ENCODE peak calls at places on chromosomes 13 and 19, in eight cellular contexts. One of them, this sample, is unnamed.
A peak's percentile ranks its signal among the peaks of the same experiment; 100 is the strongest.

GRCh38 chr13:91406619-91407018 is 8.2 kb downstream of the GPC5 start:
- DNase-seq in CD8-positive, alpha-beta T cell: no peak
- DNase-seq in cardiac fibroblast: peak; percentile 65
- DNase-seq in GM12865: peak; percentile 71
- DNase-seq in K562: peak; percentile 93
- DNase-seq in AG09319: no peak
- DNase-seq in fibroblast of lung: peak; percentile 33
- DNase-seq in tibial artery: no peak
- DNase-seq in this sample: no peak

GRCh38 chr19:19997656-19998268 is 41.5 kb downstream of the ZNF682 start:
- DNase-seq in CD8-positive, alpha-beta T cell: peak; percentile 10
- DNase-seq in cardiac fibroblast: peak; percentile 6
- DNase-seq in GM12865: peak; percentile 2
- DNase-seq in K562: peak; percentile 12
- DNase-seq in AG09319: no peak
- DNase-seq in fibroblast of lung: no peak
- DNase-seq in tibial artery: no peak
- DNase-seq in this sample: no peak

GRCh38 chr19:39307822-39308530 is 11.8 kb downstream of the IFNL1 start:
- DNase-seq in CD8-positive, alpha-beta T cell: no peak
- DNase-seq in cardiac fibroblast: no peak
- DNase-seq in GM12865: no peak
- DNase-seq in K562: no peak
- DNase-seq in AG09319: no peak
- DNase-seq in fibroblast of lung: no peak
- DNase-seq in tibial artery: peak; percentile 56
- DNase-seq in this sample: no peak

GRCh38 chr13:21834511-21834910 is 163.6 kb downstream of the FGF9 start:
- DNase-seq in CD8-positive, alpha-beta T cell: no peak
- DNase-seq in cardiac fibroblast: no peak
- DNase-seq in GM12865: no peak
- DNase-seq in K562: no peak
- DNase-seq in AG09319: no peak
- DNase-seq in fibroblast of lung: no peak
- DNase-seq in tibial artery: no peak
- DNase-seq in this sample: no peak

GRCh38 chr19:18568367-18568766 is 3.3 kb upstream of the UBA52 start:
- DNase-seq in CD8-positive, alpha-beta T cell: no peak
- DNase-seq in cardiac fibroblast: no peak
- DNase-seq in GM12865: no peak
- DNase-seq in K562: no peak
- DNase-seq in AG09319: no peak
- DNase-seq in fibroblast of lung: no peak
- DNase-seq in tibial artery: no peak
- DNase-seq in this sample: no peak

GRCh38 chr13:93420887-93421286 is 194.3 kb downstream of the GPC6 start:
- DNase-seq in CD8-positive, alpha-beta T cell: no peak
- DNase-seq in cardiac fibroblast: no peak
- DNase-seq in GM12865: no peak
- DNase-seq in K562: no peak
- DNase-seq in AG09319: no peak
- DNase-seq in fibroblast of lung: no peak
- DNase-seq in tibial artery: no peak
- DNase-seq in this sample: no peak

GRCh38 chr13:46926856-46927625 is 30.2 kb upstream of the HTR2A start:
- DNase-seq in CD8-positive, alpha-beta T cell: no peak
- DNase-seq in cardiac fibroblast: peak; percentile 16
- DNase-seq in GM12865: no peak
- DNase-seq in K562: no peak
- DNase-seq in AG09319: no peak
- DNase-seq in fibroblast of lung: peak; percentile 29
- DNase-seq in tibial artery: no peak
- DNase-seq in this sample: no peak

GRCh38 chr13:41563501-41564001 is 106.2 kb downstream of the RGCC start:
- DNase-seq in CD8-positive, alpha-beta T cell: no peak
- DNase-seq in cardiac fibroblast: peak; percentile 76
- DNase-seq in GM12865: no peak
- DNase-seq in K562: no peak
- DNase-seq in AG09319: peak; percentile 57
- DNase-seq in fibroblast of lung: peak; percentile 91
- DNase-seq in tibial artery: no peak
- DNase-seq in this sample: no peak

GRCh38 chr19:3576696-3577443 is 4.1 kb downstream of the HMG20B start:
- DNase-seq in CD8-positive, alpha-beta T cell: no peak
- DNase-seq in cardiac fibroblast: peak; percentile 64
- DNase-seq in GM12865: no peak
- DNase-seq in K562: peak; percentile 67
- DNase-seq in AG09319: no peak
- DNase-seq in fibroblast of lung: peak; percentile 71
- DNase-seq in tibial artery: peak; percentile 82
- DNase-seq in this sample: no peak

GRCh38 chr13:79684426-79684825 is 203.5 kb downstream of the NDFIP2 start:
- DNase-seq in CD8-positive, alpha-beta T cell: no peak
- DNase-seq in cardiac fibroblast: no peak
- DNase-seq in GM12865: no peak
- DNase-seq in K562: no peak
- DNase-seq in AG09319: no peak
- DNase-seq in fibroblast of lung: peak; percentile 27
- DNase-seq in tibial artery: no peak
- DNase-seq in this sample: no peak

GRCh38 chr19:2491130-2491801 is 15.3 kb downstream of the GADD45B start:
- DNase-seq in CD8-positive, alpha-beta T cell: no peak
- DNase-seq in cardiac fibroblast: peak; percentile 97
- DNase-seq in GM12865: peak; percentile 51
- DNase-seq in K562: no peak
- DNase-seq in AG09319: no peak
- DNase-seq in fibroblast of lung: peak; percentile 92
- DNase-seq in tibial artery: no peak
- DNase-seq in this sample: no peak

GRCh38 chr19:54532528-54532927 is 29.9 kb downstream of the LAIR2 start:
- DNase-seq in CD8-positive, alpha-beta T cell: no peak
- DNase-seq in cardiac fibroblast: no peak
- DNase-seq in GM12865: peak; percentile 88
- DNase-seq in K562: no peak
- DNase-seq in AG09319: no peak
- DNase-seq in fibroblast of lung: no peak
- DNase-seq in tibial artery: no peak
- DNase-seq in this sample: no peak

GRCh38 chr19:42283248-42284065 is 14.4 kb downstream of the CIC start:
- DNase-seq in CD8-positive, alpha-beta T cell: peak; percentile 95
- DNase-seq in cardiac fibroblast: peak; percentile 90
- DNase-seq in GM12865: peak; percentile 96
- DNase-seq in K562: peak; percentile 98
- DNase-seq in AG09319: peak; percentile 81
- DNase-seq in fibroblast of lung: peak; percentile 90
- DNase-seq in tibial artery: peak; percentile 99
- DNase-seq in this sample: peak; percentile 97

GRCh38 chr19:42568006-42568405 is 26.7 kb downstream of the CEACAM8 start:
- DNase-seq in CD8-positive, alpha-beta T cell: no peak
- DNase-seq in cardiac fibroblast: no peak
- DNase-seq in GM12865: no peak
- DNase-seq in K562: no peak
- DNase-seq in AG09319: no peak
- DNase-seq in fibroblast of lung: no peak
- DNase-seq in tibial artery: no peak
- DNase-seq in this sample: no peak

GRCh38 chr13:53191091-53191490 is 162.5 kb downstream of the OLFM4 start:
- DNase-seq in CD8-positive, alpha-beta T cell: no peak
- DNase-seq in cardiac fibroblast: peak; percentile 20
- DNase-seq in GM12865: no peak
- DNase-seq in K562: no peak
- DNase-seq in AG09319: no peak
- DNase-seq in fibroblast of lung: peak; percentile 6
- DNase-seq in tibial artery: no peak
- DNase-seq in this sample: no peak

GRCh38 chr19:33772858-33773180 is 23.9 kb upstream of the KCTD15 start:
- DNase-seq in CD8-positive, alpha-beta T cell: no peak
- DNase-seq in cardiac fibroblast: no peak
- DNase-seq in GM12865: no peak
- DNase-seq in K562: no peak
- DNase-seq in AG09319: no peak
- DNase-seq in fibroblast of lung: no peak
- DNase-seq in tibial artery: no peak
- DNase-seq in this sample: no peak

GRCh38 chr19:55372316-55373081 is 2.2 kb upstream of the IL11 start:
- DNase-seq in CD8-positive, alpha-beta T cell: no peak
- DNase-seq in cardiac fibroblast: no peak
- DNase-seq in GM12865: no peak
- DNase-seq in K562: no peak
- DNase-seq in AG09319: no peak
- DNase-seq in fibroblast of lung: peak; percentile 61
- DNase-seq in tibial artery: no peak
- DNase-seq in this sample: no peak

GRCh38 chr19:13087295-13087694 is 15.4 kb downstream of the LYL1 start:
- DNase-seq in CD8-positive, alpha-beta T cell: no peak
- DNase-seq in cardiac fibroblast: no peak
- DNase-seq in GM12865: no peak
- DNase-seq in K562: no peak
- DNase-seq in AG09319: no peak
- DNase-seq in fibroblast of lung: no peak
- DNase-seq in tibial artery: no peak
- DNase-seq in this sample: no peak
- TF ChIP-seq CTCF in CD8-positive, alpha-beta T cell: no peak
- TF ChIP-seq CTCF in cardiac fibroblast: no peak
- TF ChIP-seq CTCF in GM12865: no peak
- TF ChIP-seq CTCF in K562: no peak
- TF ChIP-seq CTCF in AG09319: no peak
- TF ChIP-seq CTCF in fibroblast of lung: no peak
- TF ChIP-seq CTCF in tibial artery: no peak
- TF ChIP-seq CTCF in this sample: no peak

GRCh38 chr19:52398091-52398461 is 427 bp downstream of the ZNF528 start:
- DNase-seq in CD8-positive, alpha-beta T cell: no peak
- DNase-seq in cardiac fibroblast: no peak
- DNase-seq in GM12865: no peak
- DNase-seq in K562: no peak
- DNase-seq in AG09319: no peak
- DNase-seq in fibroblast of lung: peak; percentile 11
- DNase-seq in tibial artery: no peak
- DNase-seq in this sample: no peak
- TF ChIP-seq CTCF in CD8-positive, alpha-beta T cell: no peak
- TF ChIP-seq CTCF in cardiac fibroblast: peak; percentile 8
- TF ChIP-seq CTCF in GM12865: no peak
- TF ChIP-seq CTCF in K562: no peak
- TF ChIP-seq CTCF in AG09319: no peak
- TF ChIP-seq CTCF in fibroblast of lung: no peak
- TF ChIP-seq CTCF in tibial artery: no peak
- TF ChIP-seq CTCF in this sample: no peak

GRCh38 chr13:44967656-44968451 is 21.4 kb downstream of the NUFIP1 start:
- DNase-seq in CD8-positive, alpha-beta T cell: no peak
- DNase-seq in cardiac fibroblast: peak; percentile 57
- DNase-seq in GM12865: no peak
- DNase-seq in K562: no peak
- DNase-seq in AG09319: no peak
- DNase-seq in fibroblast of lung: peak; percentile 39
- DNase-seq in tibial artery: no peak
- DNase-seq in this sample: no peak
- TF ChIP-seq CTCF in CD8-positive, alpha-beta T cell: no peak
- TF ChIP-seq CTCF in cardiac fibroblast: peak; percentile 29
- TF ChIP-seq CTCF in GM12865: no peak
- TF ChIP-seq CTCF in K562: no peak
- TF ChIP-seq CTCF in AG09319: peak; percentile 39
- TF ChIP-seq CTCF in fibroblast of lung: peak; percentile 19
- TF ChIP-seq CTCF in tibial artery: no peak
- TF ChIP-seq CTCF in this sample: peak; percentile 28

GRCh38 chr19:12205296-12205695 is 42.4 kb downstream of the ZNF136 start:
- DNase-seq in CD8-positive, alpha-beta T cell: no peak
- DNase-seq in cardiac fibroblast: no peak
- DNase-seq in GM12865: no peak
- DNase-seq in K562: no peak
- DNase-seq in AG09319: no peak
- DNase-seq in fibroblast of lung: no peak
- DNase-seq in tibial artery: no peak
- DNase-seq in this sample: no peak

GRCh38 chr19:12208221-12208620 is 45.3 kb downstream of the ZNF136 start:
- DNase-seq in CD8-positive, alpha-beta T cell: no peak
- DNase-seq in cardiac fibroblast: no peak
- DNase-seq in GM12865: no peak
- DNase-seq in K562: no peak
- DNase-seq in AG09319: no peak
- DNase-seq in fibroblast of lung: no peak
- DNase-seq in tibial artery: no peak
- DNase-seq in this sample: no peak

GRCh38 chr19:12200020-12200419 is 37.1 kb downstream of the ZNF136 start:
- DNase-seq in CD8-positive, alpha-beta T cell: no peak
- DNase-seq in cardiac fibroblast: no peak
- DNase-seq in GM12865: no peak
- DNase-seq in K562: no peak
- DNase-seq in AG09319: no peak
- DNase-seq in fibroblast of lung: no peak
- DNase-seq in tibial artery: no peak
- DNase-seq in this sample: no peak

GRCh38 chr19:12198136-12198535 is 35.2 kb downstream of the ZNF136 start:
- DNase-seq in CD8-positive, alpha-beta T cell: no peak
- DNase-seq in cardiac fibroblast: no peak
- DNase-seq in GM12865: no peak
- DNase-seq in K562: no peak
- DNase-seq in AG09319: no peak
- DNase-seq in fibroblast of lung: no peak
- DNase-seq in tibial artery: no peak
- DNase-seq in this sample: no peak

DNA sequence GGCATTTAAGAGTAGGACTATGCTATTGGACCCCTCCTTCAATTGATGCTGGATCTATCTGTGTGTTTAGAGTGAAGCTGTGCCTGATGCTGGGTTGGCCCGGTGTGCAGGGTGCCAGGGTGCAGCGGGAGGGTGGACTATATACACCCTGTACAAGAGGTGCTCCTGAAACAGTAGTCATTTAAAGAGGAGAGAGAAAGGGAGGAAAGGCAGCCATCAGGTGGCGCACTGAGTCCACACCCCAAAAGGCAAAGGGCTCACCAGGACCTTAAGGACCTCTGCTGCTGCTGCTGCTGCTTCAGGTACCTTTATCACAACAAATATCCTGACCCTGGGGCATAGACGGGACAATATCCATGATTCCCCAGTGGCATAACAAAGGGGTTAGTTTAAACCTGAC is 39.4 kb downstream of the ZNF136 start:
- DNase-seq in CD8-positive, alpha-beta T cell: peak; percentile 45
- DNase-seq in cardiac fibroblast: peak; percentile 24
- DNase-seq in GM12865: no peak
- DNase-seq in K562: peak; percentile 51
- DNase-seq in AG09319: no peak
- DNase-seq in fibroblast of lung: no peak
- DNase-seq in tibial artery: no peak
- DNase-seq in this sample: no peak
- TF ChIP-seq CTCF in CD8-positive, alpha-beta T cell: peak; percentile 36
- TF ChIP-seq CTCF in cardiac fibroblast: peak; percentile 7
- TF ChIP-seq CTCF in GM12865: peak; percentile 17
- TF ChIP-seq CTCF in K562: peak; percentile 70
- TF ChIP-seq CTCF in AG09319: no peak
- TF ChIP-seq CTCF in fibroblast of lung: no peak
- TF ChIP-seq CTCF in tibial artery: no peak
- TF ChIP-seq CTCF in this sample: no peak